ENCODE peak calls at places on chromosomes 12 and 14, in ten cellular contexts. G is fibroblast of lung, M is breast epithelium, T is spleen, H is progenitor cell of endocrine pancreas, V is upper lobe of right lung, F is H9, D is endothelial cell, U is RWPE1, K is stomach. Z is an unnamed sample.

GRCh38 chr14:89027097-89027740 is 202.8 kb downstream of the TTC8 start:
- DNase-seq in G (peak; percentile 35), M (no peak), T (peak; percentile 91), H (peak; percentile 59), V (peak; percentile 79), F (peak; percentile 70), D (peak; percentile 66), U (peak; percentile 51), K (peak; percentile 61), Z (peak; percentile 62)

GRCh38 chr12:52336641-52337040 is 15.4 kb upstream of the KRT83 start:
- DNase-seq in G (no peak), M (no peak), T (no peak), H (no peak), V (no peak), F (no peak), D (no peak), U (no peak), K (no peak), Z (no peak)

GRCh38 chr12:51886021-51886710 is 1.7 kb upstream of the ANKRD33 start:
- DNase-seq in G (peak; percentile 98), M (peak; percentile 85), T (peak; percentile 86), H (no peak), V (peak; percentile 64), F (peak; percentile 44), D (no peak), U (peak; percentile 55), K (no peak), Z (no peak)

GRCh38 chr14:47833006-47833405 is 157.6 kb upstream of the MDGA2 start:
- DNase-seq in G (no peak), M (no peak), T (no peak), H (no peak), V (no peak), F (no peak), D (no peak), U (no peak), K (no peak), Z (no peak)

GRCh38 chr12:30753233-30753632 is 1.5 kb downstream of the CAPRIN2 start:
- DNase-seq in G (peak; percentile 46), M (no peak), T (no peak), H (no peak), V (no peak), F (peak; percentile 59), D (peak; percentile 45), U (peak; percentile 48), K (no peak), Z (peak; percentile 60)

GRCh38 chr12:84689638-84690037 is 223.0 kb downstream of the SLC6A15 start:
- DNase-seq in G (no peak), M (no peak), T (no peak), H (no peak), V (no peak), F (peak; percentile 50), D (no peak), U (no peak), K (no peak), Z (no peak)

GRCh38 chr12:6089041-6089823 is 35.2 kb downstream of the VWF start:
- DNase-seq in G (no peak), M (peak; percentile 42), T (peak; percentile 36), H (no peak), V (no peak), F (peak; percentile 71), D (no peak), U (peak; percentile 57), K (no peak), Z (peak; percentile 40)

GRCh38 chr12:110543252-110543959 is 39.7 kb downstream of the PPTC7 start:
- DNase-seq in G (peak; percentile 96), M (peak; percentile 91), T (no peak), H (no peak), V (peak; percentile 83), F (no peak), D (no peak), U (peak; percentile 72), K (peak; percentile 91), Z (no peak)

GRCh38 chr12:127230843-127231260 is 1036.1 kb upstream of the TMEM132C start:
- DNase-seq in G (peak; percentile 83), M (no peak), T (no peak), H (no peak), V (no peak), F (no peak), D (no peak), U (peak; percentile 48), K (no peak), Z (no peak)

GRCh38 chr12:42669471-42669997 is 80.0 kb upstream of the PRICKLE1 start:
- DNase-seq in G (no peak), M (no peak), T (no peak), H (no peak), V (no peak), F (no peak), D (no peak), U (no peak), K (no peak), Z (no peak)

GRCh38 chr12:112599871-112600270 is 181.1 kb downstream of the PTPN11 start:
- DNase-seq in G (no peak), M (no peak), T (no peak), H (no peak), V (no peak), F (no peak), D (no peak), U (peak; percentile 32), K (no peak), Z (no peak)

GRCh38 chr12:109736552-109737108 is 23.0 kb downstream of the FAM222A start:
- DNase-seq in G (peak; percentile 42), M (no peak), T (peak; percentile 61), H (peak; percentile 67), V (peak; percentile 65), F (peak; percentile 92), D (peak; percentile 79), U (peak; percentile 63), K (peak; percentile 25), Z (peak; percentile 38)

GRCh38 chr12:117367006-117367638 is 5.7 kb upstream of the NOS1 start:
- DNase-seq in G (peak; percentile 63), M (peak; percentile 58), T (no peak), H (peak; percentile 82), V (no peak), F (peak; percentile 88), D (peak; percentile 89), U (peak; percentile 76), K (peak; percentile 84), Z (peak; percentile 85)

GRCh38 chr12:57001448-57001906 is 4.9 kb downstream of the ZBTB39 start:
- DNase-seq in G (peak; percentile 49), M (peak; percentile 21), T (peak; percentile 88), H (peak; percentile 62), V (peak; percentile 84), F (peak; percentile 83), D (peak; percentile 91), U (peak; percentile 41), K (peak; percentile 70), Z (peak; percentile 78)

GRCh38 chr14:78399316-78399889 is 229.2 kb downstream of the NRXN3 start:
- DNase-seq in G (peak; percentile 0), M (no peak), T (no peak), H (peak; percentile 43), V (no peak), F (no peak), D (peak; percentile 61), U (no peak), K (no peak), Z (peak; percentile 31)

DNA sequence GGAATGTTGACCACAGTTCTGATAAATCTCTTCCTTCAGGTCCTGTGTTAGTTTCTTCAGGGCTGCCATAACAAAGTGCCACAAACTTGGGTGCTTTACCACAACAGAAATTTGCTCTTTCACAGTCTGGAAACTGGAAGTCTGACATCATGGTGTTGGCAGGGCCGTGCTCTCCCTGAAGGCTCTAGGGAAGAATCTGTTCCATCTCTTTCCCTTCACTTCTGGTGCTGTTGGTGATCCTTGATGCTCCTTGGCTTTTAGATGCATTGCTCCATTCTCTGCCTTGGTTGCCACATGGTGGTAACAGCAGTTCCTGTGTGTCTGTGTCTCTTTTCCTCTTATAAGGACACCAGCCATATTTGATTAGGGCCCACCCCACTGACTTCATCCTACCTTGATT is 32.2 kb downstream of the HMGA2 start:
- DNase-seq in G (no peak), M (no peak), T (no peak), H (no peak), V (no peak), F (no peak), D (no peak), U (no peak), K (no peak), Z (no peak)
- TF ChIP-seq CTCF in G (no peak), M (no peak), T (no peak), H (no peak), V (no peak), F (no peak), D (no peak), U (no peak), K (no peak), Z (no peak)

DNA sequence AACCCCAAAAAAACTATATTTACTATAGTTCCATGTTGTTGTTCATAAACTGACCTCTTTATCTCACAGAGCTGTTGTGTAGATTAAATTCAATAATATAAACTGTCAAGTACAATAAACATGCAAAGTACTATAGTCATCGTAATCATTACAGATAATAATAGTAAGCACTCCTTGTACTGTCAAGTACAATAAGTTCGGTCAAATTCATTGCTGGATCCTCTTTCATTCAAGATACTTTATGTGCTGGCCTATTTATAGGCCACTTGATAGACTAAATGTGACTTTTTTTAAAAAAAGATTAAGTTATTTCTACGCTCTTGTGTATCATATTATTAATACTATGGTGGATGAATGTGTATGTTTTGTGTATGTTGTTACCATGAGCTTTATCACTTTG is 39.2 kb upstream of the KCNJ8 start:
- DNase-seq in G (no peak), M (no peak), T (no peak), H (no peak), V (no peak), F (no peak), D (no peak), U (no peak), K (no peak), Z (no peak)
- TF ChIP-seq CTCF in G (no peak), M (no peak), T (no peak), H (no peak), V (no peak), F (no peak), D (no peak), U (no peak), K (no peak), Z (no peak)

DNA sequence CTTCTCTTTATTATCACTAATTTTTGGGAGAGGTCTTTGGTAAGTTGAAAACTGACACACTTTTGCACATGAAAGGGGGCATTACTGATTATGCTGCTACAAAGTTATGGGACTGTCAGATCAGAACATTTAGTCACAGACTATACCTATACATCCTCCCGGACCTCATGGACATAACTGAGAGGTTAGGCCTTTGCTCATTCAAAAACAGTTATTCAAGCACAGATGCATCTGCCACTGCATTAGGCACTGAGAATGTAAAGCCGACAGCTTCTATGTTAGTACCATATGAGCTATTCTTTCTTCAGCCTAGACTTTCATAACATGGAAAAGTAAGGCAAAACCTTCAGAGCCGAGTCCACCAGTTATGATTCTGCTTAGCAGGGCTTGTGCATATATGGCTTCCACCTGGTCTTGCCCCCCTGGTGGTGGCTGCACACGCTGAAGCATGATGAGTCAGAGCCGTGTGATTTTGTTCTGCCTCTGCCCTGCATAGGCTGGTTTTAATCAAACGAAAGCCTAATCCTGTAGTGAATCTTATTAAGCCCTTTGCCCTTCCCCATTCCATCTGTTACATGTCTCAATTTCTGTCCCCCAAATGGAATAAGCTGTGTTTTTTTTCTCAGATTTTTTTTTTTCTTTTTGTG is 21.8 kb upstream of the RNU6-8 start:
- DNase-seq in G (peak; percentile 55), M (no peak), T (no peak), H (no peak), V (no peak), F (no peak), D (peak; percentile 9), U (peak; percentile 46), K (no peak), Z (peak; percentile 64)
- TF ChIP-seq CTCF in G (peak; percentile 52), M (no peak), T (peak; percentile 20), H (peak; percentile 56), V (peak; percentile 21), F (peak; percentile 35), D (peak; percentile 15), U (no peak), K (no peak), Z (peak; percentile 51)

GRCh38 chr12:64610660-64611429 is 550 bp downstream of the RASSF3 start:
- DNase-seq in G (peak; percentile 53), M (no peak), T (peak; percentile 97), H (peak; percentile 52), V (peak; percentile 88), F (peak; percentile 73), D (peak; percentile 64), U (peak; percentile 41), K (peak; percentile 69), Z (peak; percentile 69)
- TF ChIP-seq CTCF in G (no peak), M (no peak), T (peak; percentile 28), H (no peak), V (no peak), F (no peak), D (no peak), U (no peak), K (no peak), Z (no peak)

Z was measured in Calu3.